ENCODE peak calls at places on chromosomes 2 and 18, in five cellular contexts. S is heart right ventricle, Y is astrocyte, R is SK-N-MC, C is mesendoderm. N is an unnamed sample.

GRCh38 chr2:25030702-25031101 is 11.2 kb upstream of the EFR3B start:
- DNase-seq in S (no peak), Y (no peak), R (no peak), C (no peak), N (no peak)

GRCh38 chr2:170716851-170717598 is 1.9 kb downstream of the SP5 start:
- DNase-seq in S (peak), Y (no peak), R (no peak), C (peak), N (no peak)

GRCh38 chr18:354003-354402 is 86.2 kb upstream of the THOC1 start:
- DNase-seq in S (no peak), Y (no peak), R (no peak), C (no peak), N (no peak)

GRCh38 chr2:64978514-64979268 is 10.5 kb upstream of the SLC1A4 start:
- DNase-seq in S (no peak), Y (peak), R (no peak), C (peak), N (no peak)

GRCh38 chr2:128486640-128487375 is 168.1 kb upstream of the HS6ST1 start:
- DNase-seq in S (no peak), Y (no peak), R (no peak), C (no peak), N (no peak)

GRCh38 chr2:27461118-27461517 is 18.9 kb downstream of the KRTCAP3 start:
- DNase-seq in S (peak), Y (no peak), R (no peak), C (no peak), N (no peak)

GRCh38 chr2:112151701-112152440 is 13.7 kb downstream of the FBLN7 start:
- DNase-seq in S (no peak), Y (no peak), R (no peak), C (no peak), N (no peak)

GRCh38 chr18:31931886-31932240 is 11.1 kb downstream of the TRAPPC8 start:
- DNase-seq in S (no peak), Y (peak), R (no peak), C (no peak), N (no peak)

GRCh38 chr2:237383991-237384671 is 29.8 kb downstream of the COL6A3 start:
- DNase-seq in S (no peak), Y (no peak), R (no peak), C (no peak), N (no peak)

GRCh38 chr2:74107071-74107470 is 40.6 kb downstream of the BOLA3 start:
- DNase-seq in S (no peak), Y (no peak), R (no peak), C (peak), N (no peak)

GRCh38 chr2:26422947-26423629 is 21.4 kb downstream of the DRC1 start:
- DNase-seq in S (no peak), Y (no peak), R (no peak), C (peak), N (no peak)

GRCh38 chr2:98778153-98778552 is 47.2 kb upstream of the MGAT4A start:
- DNase-seq in S (no peak), Y (no peak), R (no peak), C (no peak), N (no peak)

GRCh38 chr2:28128281-28128950 is 237.9 kb downstream of the BABAM2 start:
- DNase-seq in S (no peak), Y (no peak), R (no peak), C (no peak), N (no peak)

GRCh38 chr2:218270721-218271486 is 585 bp downstream of the PNKD start:
- DNase-seq in S (no peak), Y (no peak), R (no peak), C (peak), N (no peak)

GRCh38 chr2:55961318-55961911 is 37.8 kb upstream of the EFEMP1 start:
- DNase-seq in S (no peak), Y (peak), R (peak), C (peak), N (no peak)

GRCh38 chr18:32877371-32877770 is 104.5 kb upstream of the KLHL14 start:
- DNase-seq in S (no peak), Y (no peak), R (no peak), C (no peak), N (no peak)

GRCh38 chr2:120472891-120473309 is 127.0 kb downstream of the INHBB start:
- DNase-seq in S (no peak), Y (no peak), R (no peak), C (no peak), N (no peak)

GRCh38 chr2:28602136-28602660 is 106.3 kb downstream of the PLB1 start:
- DNase-seq in S (no peak), Y (no peak), R (no peak), C (no peak), N (no peak)

DNA sequence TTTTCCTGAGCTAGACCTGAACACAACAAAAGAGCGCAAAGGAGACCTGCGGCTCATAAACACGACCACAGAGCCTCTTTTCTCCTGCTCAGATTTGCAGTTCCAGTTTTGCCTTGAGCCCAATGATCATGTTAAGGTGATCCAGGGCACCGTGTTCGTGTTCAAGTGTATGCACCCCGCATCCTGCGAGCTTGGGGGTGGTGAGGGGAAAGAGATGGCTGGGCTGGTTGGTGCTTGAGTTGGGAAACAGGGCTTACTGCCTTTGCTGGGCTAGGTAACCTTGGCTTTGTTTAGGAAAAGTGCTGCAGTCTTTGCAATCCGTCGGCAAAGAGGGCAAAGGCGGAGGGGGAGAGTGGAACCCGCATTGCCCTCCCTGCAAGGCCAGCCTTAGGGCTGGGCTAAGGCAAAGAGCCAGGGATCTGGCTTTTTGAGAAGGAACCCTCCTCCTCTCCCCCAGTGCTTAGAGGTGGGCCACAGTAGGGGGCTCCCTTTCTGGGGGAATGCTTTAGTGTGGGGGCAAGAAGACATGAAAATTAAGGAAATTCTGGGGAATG is 1.3 kb downstream of the HOXD10 start:
- DNase-seq in S (no peak), Y (no peak), R (no peak), C (no peak), N (no peak)
- H3K4me3 ChIP-seq in S (no peak), Y (no peak), R (no peak), C (no peak), N (no peak)

GRCh38 chr2:69017080-69017479 is 4.1 kb downstream of the ANTXR1 start:
- DNase-seq in S (no peak), Y (peak), R (no peak), C (peak), N (no peak)
- H3K4me3 ChIP-seq in S (no peak), Y (no peak), R (no peak), C (no peak), N (no peak)

DNA sequence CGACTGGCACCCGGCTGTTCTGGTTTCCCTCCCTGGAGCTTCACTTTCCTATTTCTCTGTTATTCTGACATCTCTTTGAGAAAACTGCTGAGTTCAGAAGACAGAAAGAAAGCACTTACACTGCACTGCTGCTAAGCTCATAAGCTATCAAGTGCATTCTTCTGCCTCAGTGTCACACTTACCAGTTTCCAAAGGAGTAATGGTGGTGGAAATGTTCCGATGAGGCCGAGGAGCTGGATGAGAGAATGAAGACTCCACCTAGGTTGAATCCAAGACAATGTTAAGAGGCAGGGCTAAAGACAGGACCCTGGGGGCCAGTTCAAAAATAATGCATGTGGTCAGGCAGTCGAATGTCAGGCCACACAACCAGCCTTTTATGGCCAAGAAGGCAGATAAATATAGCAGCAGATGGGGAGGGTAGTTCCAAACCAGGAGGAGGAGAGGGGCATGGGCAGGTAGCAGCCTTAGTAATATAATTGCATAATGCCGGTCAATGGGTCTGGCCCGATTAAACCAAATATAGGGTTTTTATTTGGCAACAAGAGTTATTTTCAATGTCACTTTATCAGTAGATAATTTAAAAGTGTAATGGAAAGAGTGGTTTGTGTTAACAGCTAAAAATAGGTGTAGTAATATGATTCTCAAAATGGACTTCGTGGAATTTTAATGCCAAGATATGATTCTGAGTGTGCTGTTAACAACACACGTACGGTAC is at the start of gene MYOM1:
- DNase-seq in S (no peak), Y (no peak), R (no peak), C (peak), N (no peak)
- H3K4me3 ChIP-seq in S (peak), Y (no peak), R (peak), C (no peak), N (no peak)

GRCh38 chr18:77133920-77134496 is 1.4 kb upstream of the MBP start:
- DNase-seq in S (peak), Y (no peak), R (no peak), C (peak), N (peak)
- H3K4me3 ChIP-seq in S (peak), Y (no peak), R (no peak), C (no peak), N (no peak)

GRCh38 chr2:44939074-44940052 is 2.1 kb upstream of the SIX3 start:
- DNase-seq in S (no peak), Y (no peak), R (no peak), C (peak), N (no peak)
- H3K4me3 ChIP-seq in S (peak), Y (peak), R (peak), C (no peak), N (peak)

GRCh38 chr2:31150120-31150670 is 12.0 kb upstream of the GALNT14 start:
- DNase-seq in S (no peak), Y (no peak), R (no peak), C (no peak), N (no peak)

GRCh38 chr2:31147645-31148044 is 9.4 kb upstream of the GALNT14 start:
- DNase-seq in S (no peak), Y (no peak), R (no peak), C (no peak), N (no peak)

GRCh38 chr2:31151501-31151900 is 13.3 kb upstream of the GALNT14 start:
- DNase-seq in S (no peak), Y (no peak), R (no peak), C (peak), N (no peak)
- H3K4me3 ChIP-seq in S (no peak), Y (no peak), R (no peak), C (no peak), N (no peak)

N was measured in dorsolateral prefrontal cortex.